ENCODE peak calls at places on chromosomes 11 and 22, in ten cellular contexts. C, P, V, B, D, O, L, X, W and M are unnamed samples.

GRCh38 chr11:78251083-78251699 is 62.5 kb downstream of the USP35 start:
- DNase-seq in W (no peak), O (no peak), P (no peak), B (no peak), D (no peak), V (no peak), L (no peak), X (peak), C (no peak), M (no peak)

GRCh38 chr11:16678466-16679116 is 59.9 kb upstream of the C11orf58 start:
- DNase-seq in C (no peak), X (no peak), D (no peak), B (no peak), L (no peak), P (no peak), W (no peak), O (no peak), V (no peak), M (peak)

GRCh38 chr11:96755752-96756151 is 365.9 kb downstream of the JRKL start:
- DNase-seq in V (no peak), W (no peak), B (no peak), O (no peak), P (no peak), C (no peak), L (no peak), X (no peak), D (no peak), M (no peak)

GRCh38 chr22:19849800-19850481 is 4.7 kb downstream of the GNB1L start:
- DNase-seq in L (no peak), O (no peak), D (no peak), P (no peak), V (no peak), W (no peak), X (no peak), B (no peak), C (no peak), M (no peak)

GRCh38 chr11:66289548-66290331 is 797 bp upstream of the YIF1A start:
- DNase-seq in W (no peak), C (peak), V (peak), L (no peak), B (peak), X (no peak), D (no peak), P (peak), O (no peak), M (peak)

GRCh38 chr22:38228873-38229740 is 27.3 kb downstream of the MAFF start:
- DNase-seq in X (no peak), V (no peak), P (peak), O (no peak), C (no peak), B (peak), W (no peak), L (no peak), D (no peak), M (no peak)

GRCh38 chr11:44308923-44309482 is 936 bp downstream of the ALX4 start:
- DNase-seq in O (no peak), D (no peak), C (no peak), W (no peak), V (no peak), B (no peak), X (no peak), P (no peak), L (no peak), M (no peak)

GRCh38 chr11:126601136-126601535 is 245.7 kb downstream of the ST3GAL4 start:
- DNase-seq in O (no peak), P (no peak), B (no peak), D (no peak), C (peak), X (no peak), L (no peak), V (no peak), W (no peak), M (no peak)

GRCh38 chr11:71255323-71255722 is 2.9 kb upstream of the SHANK2 start:
- DNase-seq in C (peak), L (no peak), O (no peak), V (no peak), P (no peak), D (no peak), B (no peak), X (no peak), W (no peak), M (no peak)

GRCh38 chr22:30841264-30841663 is 127.3 kb downstream of the MORC2 start:
- DNase-seq in L (no peak), X (no peak), D (no peak), W (no peak), P (no peak), O (no peak), B (no peak), V (no peak), C (no peak), M (no peak)

GRCh38 chr22:41919357-41920224 is 4.7 kb upstream of the SHISA8 start:
- DNase-seq in O (no peak), W (no peak), L (no peak), V (no peak), X (no peak), P (no peak), D (no peak), C (no peak), B (peak), M (peak)

GRCh38 chr11:123186291-123186690 is 8.8 kb downstream of the CLMP start:
- DNase-seq in V (no peak), B (no peak), C (no peak), W (no peak), D (no peak), X (no peak), O (no peak), L (no peak), P (no peak), M (no peak)